ENCODE peak calls at places on chromosomes 12 and 14, in five cellular contexts. One of them, this sample, is unnamed.

GRCh38 chr14:101216725-101217463 is 313.4 kb upstream of the RTL1 start:
- DNase-seq in CD8-positive, alpha-beta memory T cell: no peak
- DNase-seq in mesendoderm: no peak
- DNase-seq in NB4: no peak
- DNase-seq in occipital lobe: no peak
- DNase-seq in this sample: no peak

GRCh38 chr14:72389200-72389599 is 457.0 kb downstream of the RGS6 start:
- DNase-seq in CD8-positive, alpha-beta memory T cell: no peak
- DNase-seq in mesendoderm: no peak
- DNase-seq in NB4: no peak
- DNase-seq in occipital lobe: no peak
- DNase-seq in this sample: no peak

GRCh38 chr12:94832780-94833760 is 170.4 kb downstream of the NDUFA12 start:
- DNase-seq in CD8-positive, alpha-beta memory T cell: no peak
- DNase-seq in mesendoderm: peak; percentile 88
- DNase-seq in NB4: no peak
- DNase-seq in occipital lobe: no peak
- DNase-seq in this sample: no peak

GRCh38 chr12:6430124-6430989 is 14.4 kb upstream of the CD27 start:
- DNase-seq in CD8-positive, alpha-beta memory T cell: peak; percentile 25
- DNase-seq in mesendoderm: no peak
- DNase-seq in NB4: peak; percentile 96
- DNase-seq in occipital lobe: peak; percentile 50
- DNase-seq in this sample: peak; percentile 51

GRCh38 chr12:6229823-6230222 is 29.6 kb downstream of the CD9 start:
- DNase-seq in CD8-positive, alpha-beta memory T cell: no peak
- DNase-seq in mesendoderm: no peak
- DNase-seq in NB4: peak; percentile 88
- DNase-seq in occipital lobe: peak; percentile 57
- DNase-seq in this sample: peak; percentile 38

GRCh38 chr14:37901978-37902377 is 305.7 kb upstream of the SSTR1 start:
- DNase-seq in CD8-positive, alpha-beta memory T cell: no peak
- DNase-seq in mesendoderm: peak; percentile 12
- DNase-seq in NB4: no peak
- DNase-seq in occipital lobe: no peak
- DNase-seq in this sample: no peak

GRCh38 chr12:132339856-132340255 is 10.5 kb upstream of the GALNT9 start:
- DNase-seq in CD8-positive, alpha-beta memory T cell: no peak
- DNase-seq in mesendoderm: no peak
- DNase-seq in NB4: no peak
- DNase-seq in occipital lobe: no peak
- DNase-seq in this sample: no peak

GRCh38 chr12:124039276-124039675 is 66.3 kb downstream of the ZNF664 start:
- DNase-seq in CD8-positive, alpha-beta memory T cell: no peak
- DNase-seq in mesendoderm: no peak
- DNase-seq in NB4: no peak
- DNase-seq in occipital lobe: no peak
- DNase-seq in this sample: no peak

GRCh38 chr14:21406213-21406612 is 22.4 kb upstream of the SUPT16H start:
- DNase-seq in CD8-positive, alpha-beta memory T cell: no peak
- DNase-seq in mesendoderm: no peak
- DNase-seq in NB4: no peak
- DNase-seq in occipital lobe: no peak
- DNase-seq in this sample: no peak

GRCh38 chr14:69037790-69038448 is 58.8 kb upstream of the ACTN1 start:
- DNase-seq in CD8-positive, alpha-beta memory T cell: no peak
- DNase-seq in mesendoderm: peak; percentile 93
- DNase-seq in NB4: no peak
- DNase-seq in occipital lobe: no peak
- DNase-seq in this sample: no peak

GRCh38 chr14:99246536-99247083 is 25.4 kb downstream of the BCL11B start:
- DNase-seq in CD8-positive, alpha-beta memory T cell: peak; percentile 47
- DNase-seq in mesendoderm: peak; percentile 82
- DNase-seq in NB4: no peak
- DNase-seq in occipital lobe: no peak
- DNase-seq in this sample: no peak

GRCh38 chr12:33180921-33181320 is 258.7 kb downstream of the SYT10 start:
- DNase-seq in CD8-positive, alpha-beta memory T cell: no peak
- DNase-seq in mesendoderm: peak; percentile 46
- DNase-seq in NB4: no peak
- DNase-seq in occipital lobe: no peak
- DNase-seq in this sample: no peak

GRCh38 chr12:84825149-84825548 is 87.5 kb downstream of the SLC6A15 start:
- DNase-seq in CD8-positive, alpha-beta memory T cell: no peak
- DNase-seq in mesendoderm: no peak
- DNase-seq in NB4: no peak
- DNase-seq in occipital lobe: no peak
- DNase-seq in this sample: no peak

GRCh38 chr12:69389836-69390235 is 30.3 kb downstream of the YEATS4 start:
- DNase-seq in CD8-positive, alpha-beta memory T cell: no peak
- DNase-seq in mesendoderm: no peak
- DNase-seq in NB4: no peak
- DNase-seq in occipital lobe: no peak
- DNase-seq in this sample: no peak

GRCh38 chr14:68705741-68706283 is 87.1 kb downstream of the ZFP36L1 start:
- DNase-seq in CD8-positive, alpha-beta memory T cell: no peak
- DNase-seq in mesendoderm: no peak
- DNase-seq in NB4: no peak
- DNase-seq in occipital lobe: no peak
- DNase-seq in this sample: no peak

GRCh38 chr12:18074001-18074400 is 16.0 kb downstream of the RERGL start:
- DNase-seq in CD8-positive, alpha-beta memory T cell: no peak
- DNase-seq in mesendoderm: no peak
- DNase-seq in NB4: no peak
- DNase-seq in occipital lobe: no peak
- DNase-seq in this sample: no peak

GRCh38 chr12:98533723-98534251 is 18.4 kb downstream of the TMPO start:
- DNase-seq in CD8-positive, alpha-beta memory T cell: no peak
- DNase-seq in mesendoderm: peak; percentile 37
- DNase-seq in NB4: peak; percentile 31
- DNase-seq in occipital lobe: no peak
- DNase-seq in this sample: no peak